ENCODE peak calls at places on chromosomes 5 and 9, in eight cellular contexts. G is hepatocyte; N is CD8-positive, alpha-beta memory T cell; E is neural progenitor cell; T is SJSA1; K is GM23248; I is CD4-positive, alpha-beta T cell; H is mammary epithelial cell. C is an unnamed sample.

GRCh38 chr5:135236951-135237791 is 161.9 kb downstream of the MACROH2A1 start:
- DNase-seq in I (peak), G (no peak), E (no peak), H (no peak), N (no peak), K (no peak), T (no peak), C (no peak)

GRCh38 chr5:122313941-122314340 is 1.9 kb downstream of the SNCAIP start:
- DNase-seq in N (no peak), G (no peak), I (no peak), H (no peak), E (no peak), K (no peak), T (no peak), C (no peak)

GRCh38 chr5:16957305-16958165 is 21.4 kb upstream of the MYO10 start:
- DNase-seq in N (no peak), H (peak), E (no peak), K (peak), G (no peak), I (no peak), T (peak), C (no peak)

GRCh38 chr5:119360905-119361605 is 5.2 kb downstream of the TNFAIP8 start:
- DNase-seq in E (no peak), G (no peak), T (no peak), N (no peak), K (peak), H (peak), I (no peak), C (no peak)

GRCh38 chr5:10726913-10727517 is 34.0 kb downstream of the DAP start:
- DNase-seq in K (no peak), H (no peak), G (no peak), I (no peak), E (no peak), T (peak), N (no peak), C (no peak)

GRCh38 chr9:91211919-91212318 is 149.8 kb downstream of the AUH start:
- DNase-seq in K (peak), N (no peak), T (no peak), E (no peak), G (no peak), H (no peak), I (no peak), C (no peak)

GRCh38 chr5:172816887-172817418 is 17.1 kb upstream of the ERGIC1 start:
- DNase-seq in T (peak), E (no peak), K (peak), I (no peak), H (peak), G (no peak), N (no peak), C (peak)

GRCh38 chr5:154885438-154885837 is 27.0 kb downstream of the CNOT8 start:
- DNase-seq in T (no peak), H (no peak), N (no peak), G (no peak), E (no peak), I (no peak), K (no peak), C (no peak)

GRCh38 chr9:130884542-130885421 is 11.8 kb downstream of the QRFP start:
- DNase-seq in N (no peak), G (no peak), E (no peak), I (no peak), H (no peak), T (no peak), K (no peak), C (peak)

GRCh38 chr5:128199104-128199503 is 115.5 kb downstream of the SLC12A2 start:
- DNase-seq in T (no peak), N (no peak), E (no peak), I (no peak), G (peak), K (no peak), H (peak), C (no peak)

GRCh38 chr5:677131-678101 is 15.7 kb downstream of the TPPP start:
- DNase-seq in I (peak), G (peak), T (no peak), N (no peak), K (no peak), H (no peak), E (no peak), C (no peak)

GRCh38 chr5:16934123-16934522 is 2.0 kb downstream of the MYO10 start:
- DNase-seq in H (peak), G (peak), I (peak), N (no peak), T (peak), E (peak), K (peak), C (no peak)

GRCh38 chr5:133456933-133457402 is 155.4 kb downstream of the FSTL4 start:
- DNase-seq in T (no peak), E (no peak), K (peak), H (peak), N (no peak), I (no peak), G (peak), C (no peak)

GRCh38 chr5:127705120-127705892 is 2.1 kb downstream of the CCDC192 start:
- DNase-seq in K (peak), N (no peak), T (peak), I (no peak), E (no peak), G (peak), H (peak), C (no peak)

GRCh38 chr5:125058185-125058826 is 311.9 kb upstream of the ZNF608 start:
- DNase-seq in H (no peak), I (no peak), E (peak), T (peak), G (peak), K (peak), N (no peak), C (no peak)

GRCh38 chr9:77909306-77909705 is 122.3 kb downstream of the GNAQ start:
- DNase-seq in N (peak), H (no peak), I (no peak), T (no peak), E (no peak), G (no peak), K (no peak), C (no peak)

GRCh38 chr9:14231196-14231990 is 82.5 kb downstream of the NFIB start:
- DNase-seq in K (no peak), G (no peak), I (no peak), N (no peak), T (no peak), E (no peak), H (no peak), C (no peak)

GRCh38 chr5:129018836-129019235 is 53.5 kb downstream of the SLC27A6 start:
- DNase-seq in G (no peak), I (no peak), N (no peak), E (no peak), H (no peak), T (no peak), K (no peak), C (no peak)

GRCh38 chr9:130486103-130486502 is 41.3 kb downstream of the ASS1 start:
- DNase-seq in K (no peak), I (no peak), G (no peak), T (no peak), N (no peak), E (no peak), H (no peak), C (no peak)

GRCh38 chr9:134536101-134536900 is 105.3 kb upstream of the COL5A1 start:
- DNase-seq in N (no peak), E (no peak), G (peak), K (peak), I (no peak), T (peak), H (peak), C (no peak)

GRCh38 chr5:167290478-167290877 is 1001.0 kb upstream of the WWC1 start:
- DNase-seq in T (no peak), G (no peak), E (no peak), N (no peak), H (no peak), I (no peak), K (no peak), C (no peak)

GRCh38 chr9:137477778-137478612 is 18.9 kb upstream of the NSMF start:
- DNase-seq in H (no peak), K (no peak), E (no peak), G (no peak), I (no peak), N (no peak), T (no peak), C (no peak)

GRCh38 chr5:88807327-88807726 is 75.7 kb downstream of the MEF2C start:
- DNase-seq in T (no peak), I (no peak), G (no peak), N (no peak), H (no peak), E (no peak), K (no peak), C (no peak)

GRCh38 chr9:120579139-120579749 is 723 bp downstream of the CDK5RAP2 start:
- DNase-seq in H (peak), K (peak), T (peak), G (peak), I (no peak), N (peak), E (peak), C (no peak)

GRCh38 chr9:73178044-73178443 is 26.4 kb downstream of the ANXA1 start:
- DNase-seq in T (no peak), G (no peak), I (no peak), H (no peak), K (no peak), E (no peak), N (no peak), C (no peak)

GRCh38 chr5:169024426-169024825 is 276.5 kb downstream of the SLIT3 start:
- DNase-seq in H (no peak), E (no peak), N (no peak), I (no peak), T (no peak), K (no peak), G (no peak), C (no peak)

GRCh38 chr9:73162987-73163763 is 11.5 kb downstream of the ANXA1 start:
- DNase-seq in N (no peak), E (peak), T (no peak), G (no peak), K (peak), I (no peak), H (peak), C (no peak)

GRCh38 chr9:98851730-98852462 is 44.4 kb downstream of the GALNT12 start:
- DNase-seq in I (no peak), K (no peak), H (peak), E (no peak), N (no peak), T (no peak), G (no peak), C (no peak)

GRCh38 chr5:126544087-126544740 is 50.8 kb downstream of the ALDH7A1 start:
- DNase-seq in N (no peak), T (no peak), H (peak), I (no peak), K (peak), E (peak), G (peak), C (peak)

GRCh38 chr5:143592648-143593047 is 189.2 kb upstream of the NR3C1 start:
- DNase-seq in G (no peak), T (peak), E (no peak), H (no peak), I (no peak), N (no peak), K (peak), C (no peak)

GRCh38 chr9:33024966-33025571 is at the start of gene DNAJA1:
- DNase-seq in T (peak), H (peak), G (peak), E (peak), N (peak), K (peak), I (peak), C (peak)

GRCh38 chr9:1009101-1009707 is 32.7 kb downstream of the DMRT3 start:
- DNase-seq in T (peak), N (peak), H (peak), K (peak), I (peak), G (peak), E (peak), C (peak)

GRCh38 chr9:8348756-8349155 is 549.2 kb upstream of the DMAC1 start:
- DNase-seq in K (no peak), I (no peak), T (no peak), N (no peak), H (no peak), G (no peak), E (no peak), C (no peak)

GRCh38 chr5:79507251-79508205 is 6.4 kb downstream of the HOMER1 start:
- DNase-seq in H (no peak), T (no peak), N (no peak), E (no peak), K (no peak), G (no peak), I (no peak), C (no peak)

GRCh38 chr9:70510157-70510770 is 95.8 kb upstream of the KLF9 start:
- DNase-seq in K (peak), G (peak), T (no peak), E (peak), N (no peak), H (no peak), I (no peak), C (no peak)

GRCh38 chr5:72649449-72649848 is 142.2 kb upstream of the ZNF366 start:
- DNase-seq in N (no peak), I (no peak), E (no peak), K (peak), T (peak), G (no peak), H (no peak), C (no peak)

GRCh38 chr9:33377089-33377715 is 25.2 kb downstream of the AQP7 start:
- DNase-seq in N (no peak), I (no peak), G (no peak), K (no peak), H (no peak), T (no peak), E (no peak), C (no peak)

GRCh38 chr9:84397822-84398221 is 57.3 kb upstream of the SLC28A3 start:
- DNase-seq in G (no peak), E (peak), I (no peak), T (peak), N (no peak), H (peak), K (peak), C (no peak)

GRCh38 chr9:3337515-3337914 is 188.3 kb downstream of the RFX3 start:
- DNase-seq in I (no peak), G (peak), T (no peak), N (no peak), K (peak), H (peak), E (no peak), C (no peak)

GRCh38 chr9:107039546-107039945 is 176.6 kb downstream of the ZNF462 start:
- DNase-seq in I (no peak), K (peak), H (peak), G (no peak), N (no peak), E (no peak), T (peak), C (no peak)

GRCh38 chr5:151570058-151570457 is 21.1 kb downstream of the FAT2 start:
- DNase-seq in N (no peak), E (no peak), H (peak), G (peak), T (no peak), K (no peak), I (no peak), C (no peak)

GRCh38 chr5:151571270-151572173 is 19.6 kb downstream of the FAT2 start:
- DNase-seq in K (no peak), T (no peak), G (no peak), E (no peak), N (no peak), H (peak), I (no peak), C (no peak)

GRCh38 chr5:151574597-151574996 is 16.5 kb downstream of the FAT2 start:
- DNase-seq in N (no peak), H (peak), T (no peak), E (no peak), I (no peak), K (no peak), G (no peak), C (no peak)

GRCh38 chr5:151570512-151571269 is 20.4 kb downstream of the FAT2 start:
- DNase-seq in G (no peak), H (peak), T (no peak), N (no peak), K (no peak), I (no peak), E (no peak), C (no peak)

GRCh38 chr5:151572657-151573368 is 18.3 kb downstream of the FAT2 start:
- DNase-seq in T (no peak), G (no peak), H (peak), E (no peak), K (no peak), N (no peak), I (no peak), C (no peak)
- H3K27ac ChIP-seq in T (no peak), G (no peak), H (peak), E (no peak), K (no peak), N (no peak), I (no peak), C (no peak)

GRCh38 chr5:139903805-139904565 is 108.4 kb downstream of the PSD2 start:
- DNase-seq in T (peak), E (peak), G (peak), K (peak), I (no peak), H (peak), N (no peak), C (peak)
- H3K27ac ChIP-seq in T (no peak), E (no peak), G (no peak), K (no peak), I (no peak), H (no peak), N (no peak), C (no peak)

GRCh38 chr9:121887553-121888437 is 205.3 kb downstream of the TTLL11 start:
- DNase-seq in I (no peak), N (no peak), H (no peak), T (no peak), G (no peak), E (no peak), K (peak), C (no peak)
- H3K27ac ChIP-seq in I (no peak), N (no peak), H (no peak), T (no peak), G (no peak), E (no peak), K (peak), C (no peak)

GRCh38 chr9:93119953-93120845 is 13.9 kb downstream of the NINJ1 start:
- DNase-seq in E (no peak), K (peak), H (peak), G (peak), N (peak), T (peak), I (no peak), C (no peak)

GRCh38 chr9:93118863-93119702 is 15.0 kb downstream of the NINJ1 start:
- DNase-seq in K (no peak), I (no peak), N (no peak), G (no peak), T (no peak), H (no peak), E (no peak), C (no peak)

GRCh38 chr9:93121316-93122241 is 12.5 kb downstream of the NINJ1 start:
- DNase-seq in N (no peak), H (no peak), T (no peak), G (no peak), K (no peak), I (no peak), E (no peak), C (no peak)

GRCh38 chr9:93119703-93119952 is 14.4 kb downstream of the NINJ1 start:
- DNase-seq in K (no peak), I (no peak), G (no peak), H (no peak), N (no peak), E (no peak), T (no peak), C (no peak)

DNA sequence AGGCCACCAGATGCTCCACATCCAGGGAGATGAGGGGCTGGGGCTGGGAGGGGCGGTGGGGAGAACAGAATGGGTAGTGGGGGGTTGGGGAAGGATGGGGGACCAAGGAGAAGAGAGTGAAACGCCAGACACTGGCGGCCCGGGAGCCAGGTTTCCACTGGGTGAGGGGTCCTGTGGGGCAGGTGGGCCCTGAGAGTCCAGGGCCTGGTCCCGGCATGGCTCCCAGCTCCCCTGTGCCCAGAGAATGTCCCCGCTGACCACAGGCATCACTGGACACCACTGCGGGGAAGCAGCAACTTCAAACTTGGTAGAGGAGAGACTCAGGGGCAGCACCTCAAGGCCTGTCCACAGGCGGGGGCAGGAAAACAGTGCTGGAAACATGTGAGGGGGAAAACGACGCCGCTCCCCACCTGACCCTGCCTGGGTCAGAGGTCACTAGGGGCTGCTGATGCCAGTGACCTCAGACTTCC is 13.2 kb downstream of the NINJ1 start:
- DNase-seq in K (no peak), H (no peak), N (no peak), E (no peak), I (no peak), G (no peak), T (no peak), C (no peak)
- H3K27ac ChIP-seq in K (no peak), H (no peak), N (no peak), E (no peak), I (no peak), G (no peak), T (no peak), C (peak)

GRCh38 chr5:56278267-56278826 is 45.2 kb upstream of the ANKRD55 start:
- DNase-seq in T (peak), G (peak), K (peak), E (peak), H (no peak), I (no peak), N (no peak), C (no peak)

GRCh38 chr5:56282241-56282640 is 49.1 kb upstream of the ANKRD55 start:
- DNase-seq in H (no peak), N (no peak), E (no peak), G (no peak), T (peak), K (peak), I (no peak), C (no peak)

GRCh38 chr5:56279291-56279690 is 46.2 kb upstream of the ANKRD55 start:
- DNase-seq in G (no peak), K (no peak), I (no peak), N (no peak), E (no peak), H (no peak), T (no peak), C (no peak)

GRCh38 chr5:56281489-56282163 is 48.5 kb upstream of the ANKRD55 start:
- DNase-seq in E (no peak), N (no peak), H (no peak), T (no peak), G (no peak), K (no peak), I (no peak), C (no peak)

DNA sequence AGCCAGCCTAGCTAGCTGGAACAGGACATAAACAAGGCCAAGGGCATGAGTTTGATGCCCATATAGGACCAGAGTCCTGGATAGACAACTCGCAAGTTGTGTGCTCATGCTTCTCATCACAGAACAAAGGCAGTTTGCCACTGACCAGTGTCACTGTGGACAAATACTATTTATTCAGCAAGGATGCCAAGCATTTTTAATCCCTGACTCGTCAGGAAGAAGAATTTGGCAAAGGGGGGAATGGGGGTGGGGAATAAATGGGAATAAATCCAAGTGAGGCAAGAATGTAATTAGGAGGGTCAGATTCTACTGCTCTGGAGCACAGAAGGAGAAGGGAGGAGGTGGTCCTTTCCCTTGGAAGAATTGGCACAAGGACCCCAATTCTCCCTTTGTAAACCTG is 46.8 kb upstream of the ANKRD55 start:
- DNase-seq in H (no peak), I (no peak), E (no peak), N (no peak), G (no peak), T (peak), K (peak), C (no peak)
- H3K27ac ChIP-seq in H (no peak), I (no peak), E (no peak), N (no peak), G (no peak), T (peak), K (no peak), C (no peak)

DNA sequence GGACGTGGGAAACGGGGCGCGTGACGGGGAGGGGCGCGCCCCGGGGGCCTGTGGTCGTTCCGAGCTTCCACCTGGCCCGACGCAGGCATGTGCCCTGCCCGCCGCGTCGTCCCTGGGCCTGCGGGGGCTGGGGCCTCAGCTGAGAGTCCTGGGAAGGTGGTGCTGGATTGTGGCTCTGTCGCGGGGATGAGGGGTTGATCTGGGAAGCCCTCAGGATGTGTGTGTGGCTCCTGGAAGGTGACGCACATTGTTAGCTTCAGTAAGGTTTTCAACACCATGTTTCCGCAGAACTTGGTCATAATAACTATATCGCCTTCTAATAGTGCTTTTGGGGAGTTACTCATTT is 589.1 kb downstream of the MTRR start:
- DNase-seq in E (no peak), G (no peak), T (peak), H (peak), I (no peak), K (peak), N (no peak), C (peak)
- H3K27ac ChIP-seq in E (no peak), G (no peak), T (peak), H (peak), I (peak), K (peak), N (peak), C (peak)

GRCh38 chr9:16031971-16032370 is 479.1 kb downstream of the CCDC171 start:
- DNase-seq in E (no peak), G (no peak), T (no peak), K (peak), N (no peak), H (peak), I (no peak), C (no peak)
- H3K27ac ChIP-seq in E (no peak), G (no peak), T (peak), K (no peak), N (no peak), H (no peak), I (no peak), C (no peak)

GRCh38 chr9:136316896-136317676 is 10.3 kb upstream of the GPSM1 start:
- DNase-seq in G (no peak), I (no peak), H (peak), K (no peak), E (no peak), N (no peak), T (no peak), C (no peak)
- H3K27ac ChIP-seq in G (no peak), I (no peak), H (no peak), K (no peak), E (no peak), N (peak), T (no peak), C (no peak)

C was measured in caudate nucleus.